ENCODE peak calls at places on chromosome 17, in ten cellular contexts. E is ovary; Z is A549; H is CD8-positive, alpha-beta memory T cell; L is stomach; C is cardiac muscle cell; F is CD8-positive, alpha-beta T cell; N is heart left ventricle; Y is heart right ventricle; Q is prostate gland. O is an unnamed sample.

GRCh38 chr17:66791337-66791736 is 43.6 kb upstream of the CACNG5 start:
- DNase-seq in L (no peak), Z (no peak), C (no peak), H (no peak), Q (no peak), E (no peak), F (no peak), N (no peak), Y (no peak), O (peak; percentile 23)

GRCh38 chr17:81049973-81050551 is 15.1 kb downstream of the BAIAP2 start:
- DNase-seq in H (no peak), F (no peak), C (no peak), L (peak; percentile 89), Q (peak; percentile 83), Y (no peak), Z (no peak), E (no peak), N (no peak), O (peak; percentile 76)

GRCh38 chr17:752620-753219 is 656 bp upstream of the GEMIN4 start:
- DNase-seq in Z (peak; percentile 45), Y (peak; percentile 76), Q (peak; percentile 64), L (peak; percentile 76), N (peak; percentile 66), F (peak; percentile 62), H (peak; percentile 51), E (peak; percentile 78), C (peak; percentile 87), O (peak; percentile 83)

GRCh38 chr17:79623786-79624657 is 13.2 kb upstream of the RBFOX3 start:
- DNase-seq in E (peak; percentile 4), F (no peak), Y (peak; percentile 2), L (no peak), C (no peak), N (peak; percentile 1), Z (no peak), Q (no peak), H (peak; percentile 15), O (no peak)

GRCh38 chr17:78729636-78730035 is 52.4 kb downstream of the CYTH1 start:
- DNase-seq in F (no peak), Z (no peak), H (no peak), Y (no peak), C (no peak), Q (no peak), N (no peak), E (no peak), L (no peak), O (no peak)

GRCh38 chr17:6507535-6507934 is 48.8 kb downstream of the PITPNM3 start:
- DNase-seq in Z (peak; percentile 92), H (no peak), Q (no peak), F (no peak), E (peak; percentile 73), L (no peak), N (no peak), Y (no peak), C (peak; percentile 88), O (peak; percentile 48)

GRCh38 chr17:3754458-3755334 is 31.0 kb downstream of the HASPIN start:
- DNase-seq in Q (peak; percentile 96), L (peak; percentile 99), Z (no peak), F (peak; percentile 87), Y (no peak), N (no peak), E (peak; percentile 34), C (no peak), H (peak; percentile 88), O (no peak)

GRCh38 chr17:72726936-72727335 is 365.6 kb downstream of the SLC39A11 start:
- DNase-seq in E (no peak), C (no peak), N (no peak), F (peak; percentile 39), Q (no peak), L (no peak), H (peak; percentile 48), Z (no peak), Y (no peak), O (no peak)

GRCh38 chr17:74280093-74280513 is 6.1 kb downstream of the DNAI2 start:
- DNase-seq in F (peak; percentile 62), Q (no peak), Y (no peak), E (no peak), N (no peak), Z (no peak), L (no peak), H (peak; percentile 73), C (no peak), O (no peak)

GRCh38 chr17:64216030-64216384 is 47.1 kb downstream of the TEX2 start:
- DNase-seq in L (no peak), E (no peak), F (no peak), H (no peak), N (no peak), Y (no peak), Q (no peak), Z (no peak), C (peak; percentile 66), O (no peak)

GRCh38 chr17:45863857-45864654 is 19.4 kb downstream of the SPPL2C start:
- DNase-seq in F (no peak), Q (no peak), E (no peak), Y (no peak), C (no peak), H (no peak), N (no peak), Z (no peak), L (no peak), O (no peak)
- H3K4me3 ChIP-seq in F (no peak overlapping the region), Q (no peak overlapping the region), E (no peak overlapping the region), Y (no peak overlapping the region), C (no peak overlapping the region), H (no peak overlapping the region), N (no peak overlapping the region), Z (no peak overlapping the region), L (no peak overlapping the region), O (no peak overlapping the region)

GRCh38 chr17:45284176-45285140 is 22.6 kb upstream of the SPATA32 start:
- DNase-seq in L (peak; percentile 68), Q (peak; percentile 83), H (no peak), E (no peak), N (peak; percentile 74), Y (peak; percentile 65), Z (no peak), F (peak; percentile 55), C (no peak), O (peak; percentile 82)

GRCh38 chr17:45279898-45280297 is 18.0 kb upstream of the SPATA32 start:
- DNase-seq in C (no peak), Q (no peak), N (no peak), H (no peak), Y (no peak), E (no peak), L (no peak), F (no peak), Z (no peak), O (peak; percentile 26)

GRCh38 chr17:45286286-45286685 is 24.4 kb upstream of the SPATA32 start:
- DNase-seq in Z (no peak), E (no peak), Y (no peak), Q (no peak), F (no peak), N (no peak), L (no peak), H (no peak), C (no peak), O (no peak)

GRCh38 chr17:45282683-45283644 is 21.1 kb upstream of the SPATA32 start:
- DNase-seq in H (no peak), N (no peak), E (peak; percentile 78), F (no peak), Q (no peak), L (no peak), Z (no peak), C (peak; percentile 77), Y (no peak), O (peak; percentile 85)

DNA sequence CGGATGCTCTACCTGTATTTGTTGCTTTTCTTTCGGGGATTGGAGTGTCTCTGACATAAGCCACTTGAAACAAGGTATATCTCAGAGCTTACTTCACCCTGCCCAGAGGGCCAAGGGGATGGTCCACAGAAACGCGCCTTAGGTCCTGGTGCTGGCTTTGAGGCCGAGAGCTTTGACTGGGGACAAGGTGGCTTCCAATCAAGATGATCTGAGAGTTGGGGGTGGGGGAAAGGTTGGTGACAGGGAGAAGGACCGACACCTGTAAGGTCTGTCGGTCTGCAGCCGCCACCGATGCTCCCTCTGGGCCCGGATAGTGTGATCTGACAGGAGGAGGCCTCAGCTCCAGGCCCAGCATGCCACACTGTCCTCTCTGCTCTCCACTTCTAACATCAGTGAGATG is 21.8 kb upstream of the SPATA32 start:
- DNase-seq in F (no peak), N (no peak), Z (no peak), Q (no peak), E (no peak), L (no peak), H (no peak), Y (no peak), C (no peak), O (no peak)
- H3K4me1 ChIP-seq in F (no peaks in the 10 kb centered on the region), N (peaks cover 49% of the 10 kb centered on the region), Z (peaks cover 29% of the 10 kb centered on the region), Q (no peaks in the 10 kb centered on the region), E (peaks cover 10% of the 10 kb centered on the region), L (peaks cover 25% of the 10 kb centered on the region), H (no peaks in the 10 kb centered on the region), Y (peaks cover 45% of the 10 kb centered on the region), C (peaks cover 14% of the 10 kb centered on the region), O (peaks cover 14% of the 10 kb centered on the region)

GRCh38 chr17:17303010-17303846 is at the start of gene NT5M:
- DNase-seq in L (peak; percentile 79), F (peak; percentile 52), N (peak; percentile 75), H (peak; percentile 68), E (peak; percentile 70), C (peak; percentile 80), Y (peak; percentile 57), Q (peak; percentile 78), Z (peak; percentile 91), O (peak; percentile 95)
- H3K27ac ChIP-seq in L (peak within 1 kb of the TSS; percentile 67), F (peak within 1 kb of the TSS; percentile 6), N (peak within 1 kb of the TSS; percentile 31), H (peak within 1 kb of the TSS; percentile 33), E (peak within 1 kb of the TSS; percentile 2), C (no peak within 1 kb of the TSS), Y (peak within 1 kb of the TSS; percentile 29), Q (peak within 1 kb of the TSS; percentile 37), Z (peak within 1 kb of the TSS; percentile 93), O (peak within 1 kb of the TSS; percentile 13)

DNA sequence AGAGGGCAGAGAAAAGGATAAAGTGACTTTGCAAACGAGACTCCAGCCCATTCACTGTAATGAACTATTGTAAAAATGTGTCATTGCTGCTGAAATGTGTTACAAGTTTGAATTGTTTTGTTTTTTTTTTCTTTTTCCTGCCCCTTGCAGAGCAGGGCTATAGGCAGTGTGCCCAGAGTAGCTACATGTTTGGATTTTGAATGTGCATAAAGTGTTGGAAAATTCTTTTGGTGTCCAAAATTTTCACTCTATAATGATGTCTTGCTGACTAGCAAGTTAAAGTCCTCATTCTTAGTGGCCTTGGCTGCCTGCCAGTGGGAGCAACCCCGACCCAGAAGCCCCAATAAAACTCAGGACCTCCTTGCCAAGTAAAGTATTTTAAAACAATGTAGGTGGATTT is 66.5 kb downstream of the IGF2BP1 start:
- DNase-seq in C (peak; percentile 32), Y (no peak), L (no peak), H (no peak), E (no peak), Q (peak; percentile 7), Z (no peak), N (no peak), F (no peak), O (no peak)
- H3K4me3 ChIP-seq in C (no peak overlapping the region), Y (no peak overlapping the region), L (no peak overlapping the region), H (no peak overlapping the region), E (no peak overlapping the region), Q (no peak overlapping the region), Z (no peak overlapping the region), N (no peak overlapping the region), F (no peak overlapping the region), O (no peak overlapping the region)